ENCODE peak calls at places on chromosomes 12 and 14, in five cellular contexts. G is AG04450, A is fibroblast of mammary gland, B is body of pancreas, X is GM13976. P is an unnamed sample.
A peak's percentile ranks its signal among the peaks of the same experiment; 100 is the strongest.

GRCh38 chr12:49543914-49544815 is 5.3 kb downstream of the KCNH3 start:
- DNase-seq in G (no peak), B (no peak), A (no peak), X (no peak), P (no peak)

GRCh38 chr12:86698581-86698980 is 442.4 kb upstream of the MGAT4C start:
- DNase-seq in B (no peak), X (no peak), A (peak; percentile 85), G (no peak), P (peak; percentile 69)

GRCh38 chr14:52327374-52328226 is 13.5 kb downstream of the PTGER2 start:
- DNase-seq in A (peak; percentile 78), B (no peak), G (no peak), X (no peak), P (peak; percentile 52)

GRCh38 chr14:101237241-101237616 is 324.1 kb upstream of the DIO3 start:
- DNase-seq in B (peak; percentile 10), A (no peak), X (no peak), G (no peak), P (no peak)

GRCh38 chr14:102182190-102182589 is 42.5 kb downstream of the WDR20 start:
- DNase-seq in A (peak; percentile 80), X (no peak), B (no peak), G (no peak), P (peak; percentile 76)

GRCh38 chr12:64918288-64918687 is 93.8 kb downstream of the TBC1D30 start:
- DNase-seq in G (no peak), B (no peak), X (no peak), A (no peak), P (no peak)

GRCh38 chr12:18320036-18320617 is 58.8 kb downstream of the PIK3C2G start:
- DNase-seq in X (peak; percentile 16), G (peak; percentile 59), B (no peak), A (peak; percentile 69), P (peak; percentile 83)

GRCh38 chr12:111330800-111331752 is 37.8 kb downstream of the PHETA1 start:
- DNase-seq in A (peak; percentile 46), G (peak; percentile 3), X (peak; percentile 62), B (no peak), P (peak; percentile 71)

GRCh38 chr14:69464829-69465228 is 19.7 kb upstream of the PLEKHD1 start:
- DNase-seq in G (peak; percentile 81), X (no peak), A (peak; percentile 80), B (no peak), P (peak; percentile 75)

GRCh38 chr14:57051633-57052032 is 217.1 kb downstream of the EXOC5 start:
- DNase-seq in A (no peak), B (no peak), G (no peak), X (no peak), P (no peak)

GRCh38 chr14:76876076-76876475 is 49.9 kb downstream of the LRRC74A start:
- DNase-seq in B (peak; percentile 75), G (peak; percentile 68), A (peak; percentile 72), X (peak; percentile 80), P (peak; percentile 81)

GRCh38 chr14:70822706-70823185 is 13.4 kb upstream of the MAP3K9 start:
- DNase-seq in G (no peak), A (peak; percentile 32), X (peak; percentile 41), B (peak; percentile 24), P (peak; percentile 46)

GRCh38 chr12:11568155-11568761 is 81.2 kb upstream of the ETV6 start:
- DNase-seq in X (no peak), B (no peak), A (no peak), G (no peak), P (no peak)

GRCh38 chr12:126811401-126811800 is 1455.6 kb upstream of the TMEM132C start:
- DNase-seq in B (no peak), G (no peak), A (no peak), X (no peak), P (peak; percentile 1)

GRCh38 chr12:62562892-62563291 is 96.3 kb downstream of the MON2 start:
- DNase-seq in X (no peak), A (peak; percentile 77), B (no peak), G (no peak), P (peak; percentile 64)

GRCh38 chr12:52037248-52037861 is 13.9 kb upstream of the NR4A1 start:
- DNase-seq in B (peak; percentile 75), X (peak; percentile 58), A (peak; percentile 54), G (no peak), P (peak; percentile 74)

GRCh38 chr12:100737168-100737567 is 57.4 kb upstream of the ANO4 start:
- DNase-seq in B (no peak), A (no peak), X (no peak), G (no peak), P (no peak)

GRCh38 chr12:100738086-100738485 is 56.5 kb upstream of the ANO4 start:
- DNase-seq in B (no peak), X (no peak), A (no peak), G (no peak), P (no peak)

DNA sequence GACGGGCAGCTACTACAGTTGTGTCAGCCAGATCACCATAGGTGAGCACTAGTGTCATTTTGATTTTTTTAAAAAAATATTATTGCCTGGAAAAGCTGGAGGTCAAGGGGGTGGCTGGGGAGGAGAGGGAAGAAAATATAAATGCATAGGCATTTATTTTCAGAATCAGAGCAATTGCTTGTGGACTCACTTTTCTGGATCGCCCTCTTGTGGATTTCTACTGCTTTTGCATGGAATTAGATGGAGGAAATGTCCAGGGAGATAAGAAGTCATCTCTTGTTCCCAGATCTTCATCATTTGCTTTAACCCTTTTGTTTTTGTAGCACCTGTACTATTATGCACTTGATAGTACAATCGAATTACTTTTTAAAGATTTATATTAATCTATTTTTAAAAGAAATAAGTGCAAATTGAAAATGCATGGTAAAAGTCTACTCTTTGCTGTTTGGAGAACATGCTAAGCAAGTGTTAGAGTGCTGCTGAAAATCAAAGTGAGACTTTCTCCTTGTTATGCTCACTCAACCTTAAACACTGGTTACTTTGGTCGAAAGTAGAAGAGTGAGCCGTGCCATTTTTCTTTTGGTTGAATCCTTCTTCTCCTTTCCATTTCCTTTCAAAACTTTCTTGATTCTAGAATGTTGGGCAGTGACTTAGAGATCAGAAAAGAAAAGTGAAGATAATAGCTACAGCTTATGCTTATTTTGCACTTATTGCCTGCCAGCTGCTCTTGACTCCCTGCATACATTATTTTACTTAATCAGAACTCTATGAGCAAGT is 60.6 kb upstream of the ANO4 start:
- DNase-seq in B (no peak), X (no peak), G (peak; percentile 10), A (peak; percentile 63), P (peak; percentile 60)
- TF ChIP-seq CTCF in B (peak; percentile 55), X (peak; percentile 26), G (peak; percentile 70), A (peak; percentile 74), P (peak; percentile 65)

GRCh38 chr12:132211326-132211725 is 67.1 kb downstream of the NOC4L start:
- DNase-seq in A (no peak), B (no peak), G (no peak), X (no peak), P (no peak)

GRCh38 chr12:132210223-132211055 is 66.2 kb downstream of the NOC4L start:
- DNase-seq in A (no peak), B (no peak), X (no peak), G (no peak), P (no peak)

GRCh38 chr12:132213359-132214160 is 69.3 kb downstream of the NOC4L start:
- DNase-seq in B (no peak), X (no peak), A (no peak), G (no peak), P (no peak)

GRCh38 chr12:132209654-132210222 is 65.5 kb downstream of the NOC4L start:
- DNase-seq in X (no peak), A (no peak), G (no peak), B (no peak), P (no peak)

GRCh38 chr12:132211811-132212210 is 67.6 kb downstream of the NOC4L start:
- DNase-seq in G (no peak), A (no peak), B (no peak), X (no peak), P (no peak)
- TF ChIP-seq CTCF in G (no peak), A (no peak), B (no peak), X (no peak), P (no peak)

GRCh38 chr12:85310456-85311076 is 30.5 kb downstream of the ALX1 start:
- DNase-seq in B (no peak), G (no peak), A (peak; percentile 11), X (no peak), P (peak; percentile 45)
- TF ChIP-seq CTCF in B (no peak), G (peak; percentile 42), A (peak; percentile 18), X (no peak), P (peak; percentile 5)

GRCh38 chr12:77045183-77045582 is 20.2 kb downstream of the E2F7 start:
- DNase-seq in G (no peak), A (no peak), X (no peak), B (no peak), P (no peak)

GRCh38 chr12:77049767-77050353 is 15.5 kb downstream of the E2F7 start:
- DNase-seq in G (peak; percentile 23), A (peak; percentile 71), B (peak; percentile 17), X (peak; percentile 41), P (peak; percentile 82)

GRCh38 chr12:77042834-77043233 is 22.5 kb downstream of the E2F7 start:
- DNase-seq in X (no peak), G (no peak), A (no peak), B (no peak), P (no peak)

GRCh38 chr12:77053259-77053658 is 12.1 kb downstream of the E2F7 start:
- DNase-seq in A (no peak), X (no peak), B (no peak), G (no peak), P (peak; percentile 10)

DNA sequence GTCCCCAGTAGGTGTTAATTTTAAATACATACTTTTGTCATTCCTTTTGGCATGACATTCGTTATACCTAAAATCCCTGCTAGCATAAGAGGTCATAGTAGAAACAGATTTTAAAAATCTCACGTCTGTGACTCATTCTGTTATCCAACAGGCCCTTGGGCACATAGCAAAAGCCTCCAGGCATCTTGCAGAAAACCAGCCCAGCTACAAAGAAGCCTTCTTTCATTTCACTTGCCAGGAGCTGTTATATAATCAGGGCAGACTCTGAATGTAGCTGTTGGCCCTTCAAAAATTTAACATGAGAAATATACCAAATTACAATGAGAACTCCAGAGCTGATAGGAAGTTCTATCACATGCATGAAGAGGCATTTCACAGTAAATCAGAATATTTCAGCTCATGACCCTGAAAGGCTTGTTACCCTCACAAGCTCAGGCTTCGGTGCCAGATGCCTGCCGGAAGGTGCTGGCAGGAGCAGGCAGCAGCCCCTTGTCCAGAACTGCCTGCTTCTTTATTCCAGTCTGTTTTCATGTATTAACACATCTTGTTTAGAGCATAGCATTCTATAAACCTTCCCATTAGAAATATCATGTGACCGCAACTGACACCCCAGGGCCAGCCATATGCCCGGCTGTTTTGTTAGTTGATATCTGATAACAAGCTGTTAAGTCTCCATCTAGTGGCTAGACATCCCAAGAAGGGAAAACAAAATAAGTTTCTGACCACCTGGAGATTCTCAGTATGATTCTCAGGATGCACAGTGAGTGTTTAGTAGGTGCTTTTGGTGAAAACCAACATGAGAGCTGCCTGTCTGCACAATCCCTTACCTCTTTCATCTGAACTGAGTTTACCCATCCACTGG is 17.8 kb downstream of the E2F7 start:
- DNase-seq in G (no peak), A (no peak), X (no peak), B (no peak), P (peak; percentile 5)
- TF ChIP-seq CTCF in G (peak; percentile 45), A (no peak), X (peak; percentile 2), B (no peak), P (no peak)

GRCh38 chr14:30582376-30582775 is 23.4 kb downstream of the G2E3 start:
- DNase-seq in B (no peak), X (no peak), A (no peak), G (no peak), P (no peak)
- TF ChIP-seq CTCF in B (no peak), X (no peak), A (no peak), G (no peak), P (no peak)

DNA sequence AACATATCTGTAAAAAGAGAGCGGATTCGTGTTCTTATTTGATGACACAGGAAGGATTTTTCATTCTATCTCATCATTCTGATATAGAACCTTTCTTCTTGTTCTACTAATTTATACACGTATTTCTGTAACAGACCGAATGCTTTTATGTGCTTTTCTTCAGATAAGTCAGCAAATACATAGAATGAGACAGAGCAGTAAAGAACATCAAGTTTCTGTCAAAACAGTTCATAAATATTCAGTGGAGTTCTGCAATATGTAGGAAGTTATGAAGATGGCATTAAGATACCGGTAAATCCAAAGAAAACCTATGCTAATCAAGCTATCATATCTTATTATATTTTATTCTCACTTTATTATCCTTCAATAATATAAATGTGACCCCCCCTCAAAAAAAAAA is 280.6 kb downstream of the EGLN3 start:
- DNase-seq in B (no peak), G (no peak), A (no peak), X (no peak), P (no peak)
- TF ChIP-seq CTCF in B (no peak), G (no peak), A (no peak), X (no peak), P (no peak)

P was measured in cardiac fibroblast.